ENCODE peak calls at places on chromosomes 12 and 14, in six cellular contexts. T is GM03348; H is right cardiac atrium; V is CD8-positive, alpha-beta T cell; E is kidney epithelial cell; P is hypothalamus. Q is an unnamed sample.

GRCh38 chr12:57700317-57700716 is 6.4 kb downstream of the OS9 start:
- DNase-seq in T (no peak), H (no peak), V (no peak), E (no peak), P (no peak), Q (no peak)

GRCh38 chr12:57603758-57604453 is 718 bp upstream of the DTX3 start:
- DNase-seq in T (peak), H (peak), V (no peak), E (no peak), P (peak), Q (no peak)

GRCh38 chr12:46470039-46470627 is 97.6 kb upstream of the SLC38A2 start:
- DNase-seq in T (no peak), H (no peak), V (peak), E (no peak), P (no peak), Q (no peak)

GRCh38 chr12:753401-754237 is 1.2 kb downstream of the WNK1 start:
- DNase-seq in T (peak), H (peak), V (peak), E (no peak), P (no peak), Q (peak)

GRCh38 chr14:54652188-54652889 is 85.4 kb downstream of the SAMD4A start:
- DNase-seq in T (peak), H (peak), V (no peak), E (peak), P (no peak), Q (peak)

GRCh38 chr14:61477845-61478438 is 156.6 kb downstream of the PRKCH start:
- DNase-seq in T (no peak), H (peak), V (no peak), E (no peak), P (peak), Q (peak)

GRCh38 chr12:92955997-92956663 is 27.0 kb upstream of the EEA1 start:
- DNase-seq in T (peak), H (no peak), V (no peak), E (no peak), P (no peak), Q (no peak)

GRCh38 chr14:104322531-104323466 is 184.4 kb downstream of the KIF26A start:
- DNase-seq in T (no peak), H (peak), V (no peak), E (no peak), P (no peak), Q (no peak)

GRCh38 chr12:32134144-32134888 is 27.7 kb downstream of the BICD1 start:
- DNase-seq in T (peak), H (no peak), V (peak), E (peak), P (no peak), Q (no peak)

GRCh38 chr12:120978296-120979219 is at the start of gene HNF1A:
- DNase-seq in T (no peak), H (peak), V (no peak), E (no peak), P (no peak), Q (no peak)

GRCh38 chr14:72783741-72784140 is 110.2 kb downstream of the DPF3 start:
- DNase-seq in T (no peak), H (no peak), V (no peak), E (no peak), P (no peak), Q (no peak)